ENCODE peak calls at places on chromosome 12, in six cellular contexts. Y is psoas muscle, A is neuronal stem cell, H is Peyer's patch, Q is HepG2, C is kidney. O is an unnamed sample.

GRCh38 chr12:84920331-84920730 is 7.7 kb upstream of the SLC6A15 start:
- DNase-seq in Y (no peak), C (no peak), A (no peak), H (no peak), Q (no peak), O (no peak)

GRCh38 chr12:8145754-8146415 is 10.9 kb upstream of the ZNF705A start:
- DNase-seq in A (peak; percentile 5), H (no peak), Q (no peak), Y (peak; percentile 66), C (peak; percentile 94), O (peak; percentile 31)

GRCh38 chr12:12885060-12885792 is 6.1 kb upstream of the GPRC5A start:
- DNase-seq in A (no peak), Q (no peak), C (no peak), Y (no peak), H (no peak), O (no peak)

GRCh38 chr12:28870839-28871440 is 278.1 kb upstream of the FAR2 start:
- DNase-seq in Y (no peak), Q (no peak), A (no peak), C (no peak), H (no peak), O (no peak)

GRCh38 chr12:131167334-131167733 is 213.6 kb downstream of the ADGRD1 start:
- DNase-seq in H (no peak), C (no peak), A (no peak), Q (no peak), Y (no peak), O (no peak)

GRCh38 chr12:113960030-113960429 is 6.1 kb downstream of the RBM19 start:
- DNase-seq in Q (no peak), C (no peak), A (no peak), Y (no peak), H (no peak), O (no peak)

GRCh38 chr12:42976620-42977019 is 387.1 kb upstream of the PRICKLE1 start:
- DNase-seq in C (no peak), H (no peak), A (no peak), Q (no peak), Y (no peak), O (no peak)

GRCh38 chr12:64656429-64656828 is 46.1 kb downstream of the RASSF3 start:
- DNase-seq in H (no peak), A (no peak), Q (peak; percentile 90), C (no peak), Y (no peak), O (no peak)

GRCh38 chr12:67911293-67911637 is 78.0 kb upstream of the IFNG-AS1 start:
- DNase-seq in H (no peak), Q (no peak), Y (peak; percentile 45), C (no peak), A (no peak), O (no peak)

GRCh38 chr12:17875230-17875629 is 214.8 kb downstream of the RERGL start:
- DNase-seq in Y (no peak), H (no peak), C (no peak), Q (no peak), A (no peak), O (no peak)

GRCh38 chr12:50017653-50018052 is 7.6 kb downstream of the RACGAP1 start:
- DNase-seq in A (no peak), C (no peak), H (no peak), Y (no peak), Q (no peak), O (no peak)

GRCh38 chr12:108777156-108777555 is 45.8 kb upstream of the CORO1C start:
- DNase-seq in C (no peak), H (no peak), Q (no peak), Y (no peak), A (peak; percentile 63), O (no peak)

GRCh38 chr12:110931315-110931728 is 10.9 kb upstream of the MYL2 start:
- DNase-seq in C (peak; percentile 50), H (no peak), A (no peak), Y (peak; percentile 85), Q (no peak), O (no peak)

GRCh38 chr12:80634903-80635302 is 72.5 kb upstream of the MYF6 start:
- DNase-seq in C (no peak), H (no peak), Y (peak; percentile 54), Q (no peak), A (no peak), O (no peak)

GRCh38 chr12:53674977-53675700 is 744 bp downstream of the ATP5MC2 start:
- DNase-seq in H (no peak), C (no peak), A (no peak), Y (no peak), Q (no peak), O (no peak)

GRCh38 chr12:48163150-48163747 is 5.9 kb upstream of the ASB8 start:
- DNase-seq in Q (no peak), A (no peak), Y (peak; percentile 23), C (no peak), H (no peak), O (no peak)

GRCh38 chr12:12983420-12984035 is 16.5 kb downstream of the HEBP1 start:
- DNase-seq in H (no peak), Q (peak; percentile 30), Y (no peak), A (no peak), C (no peak), O (no peak)

GRCh38 chr12:26280869-26281268 is 85.5 kb downstream of the SSPN start:
- DNase-seq in C (no peak), H (no peak), A (no peak), Y (no peak), Q (no peak), O (no peak)
- H3K4me3 ChIP-seq in C (no peak overlapping the region), H (no peak overlapping the region), A (no peak overlapping the region), Y (no peak overlapping the region), Q (no peak overlapping the region), O (no peak overlapping the region)

DNA sequence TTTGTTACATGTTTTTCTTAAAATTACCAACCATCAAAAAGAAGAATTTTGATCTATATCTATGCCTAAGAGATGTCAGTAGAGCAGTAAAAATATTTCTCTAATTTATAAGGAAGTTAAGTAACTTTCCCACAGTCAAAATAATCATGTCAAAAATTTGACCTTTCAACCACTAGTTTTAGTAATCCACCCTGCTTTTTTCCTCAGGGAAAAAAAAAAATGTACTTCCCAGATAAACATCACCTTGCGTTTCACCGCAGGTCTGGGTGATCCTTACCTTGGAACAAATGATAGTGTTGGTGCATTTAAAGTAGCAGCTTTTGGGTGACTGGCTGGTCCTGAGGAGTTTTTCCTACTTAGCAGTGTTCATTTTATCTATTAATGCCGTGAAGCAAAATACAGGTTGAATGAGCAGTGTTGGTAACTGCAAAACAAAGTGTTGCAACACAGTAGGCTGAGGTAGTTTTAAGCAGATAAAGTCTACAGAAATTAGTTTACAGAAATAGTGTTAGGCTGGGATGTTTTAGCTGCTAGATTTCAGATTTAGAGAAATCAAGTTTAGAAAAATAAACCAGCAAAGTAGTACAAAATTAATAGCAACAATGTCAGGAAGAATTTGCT is 137.2 kb upstream of the DNM1L start:
- DNase-seq in H (no peak), Y (no peak), A (no peak), Q (peak; percentile 29), C (no peak), O (no peak)
- H3K4me1 ChIP-seq in H (no peaks in the 10 kb centered on the region), Y (peaks cover 50% of the 10 kb centered on the region), A (peaks cover 4% of the 10 kb centered on the region), Q (peaks cover 89% of the 10 kb centered on the region), C (peaks cover 13% of the 10 kb centered on the region), O (no peaks in the 10 kb centered on the region)

GRCh38 chr12:46904406-46905240 is 78.8 kb upstream of the SLC38A4 start:
- DNase-seq in Q (no peak), Y (no peak), H (no peak), A (no peak), C (no peak), O (no peak)
- H3K27ac ChIP-seq in Q (no peak overlapping the region), Y (no peak overlapping the region), H (no peak overlapping the region), A (no peak overlapping the region), C (no peak overlapping the region), O (no peak overlapping the region)

GRCh38 chr12:2053675-2054070 is 886 bp downstream of the CACNA1C start:
- DNase-seq in Y (peak; percentile 58), H (no peak), Q (no peak), A (no peak), C (no peak), O (no peak)
- H3K4me3 ChIP-seq in Y (peak overlapping the region; percentile 70), H (peak overlapping the region; percentile 57), Q (peak overlapping the region; percentile 66), A (peak overlapping the region; percentile 39), C (no peak overlapping the region), O (peak overlapping the region; percentile 45)

DNA sequence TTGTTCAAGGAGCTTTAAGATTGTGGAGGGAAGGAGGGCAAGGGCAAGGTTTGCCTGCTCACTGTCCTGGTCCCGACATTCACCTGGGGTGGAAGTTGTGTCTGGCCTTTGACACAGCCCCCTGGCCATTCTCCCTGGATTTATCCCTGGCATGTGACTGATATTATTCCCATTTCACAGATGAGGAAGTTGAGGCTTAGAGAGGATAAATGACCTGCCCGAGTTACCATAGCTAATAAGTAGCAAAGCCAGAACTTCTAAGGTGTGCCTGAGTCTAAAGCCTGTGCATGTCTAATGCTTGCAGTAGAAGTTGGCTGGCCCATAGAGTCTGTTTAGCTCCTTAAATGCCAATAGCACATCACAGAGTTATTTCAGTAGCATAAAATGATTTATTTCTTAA is 720 bp upstream of the FGF6 start:
- DNase-seq in A (no peak), C (no peak), Q (no peak), H (no peak), Y (no peak), O (no peak)
- H3K4me1 ChIP-seq in A (peaks cover 19% of the 10 kb centered on the region), C (no peaks in the 10 kb centered on the region), Q (peaks cover 18% of the 10 kb centered on the region), H (no peaks in the 10 kb centered on the region), Y (peaks cover 42% of the 10 kb centered on the region), O (peaks cover 22% of the 10 kb centered on the region)

O was measured in iPS DF 6.9.